ENCODE peak calls at places on chromosomes 11 and 22, in ten cellular contexts. F, E, N, M, Q, V, P, B, W and G are unnamed samples.
A peak's percentile ranks its signal among the peaks of the same experiment; 100 is the strongest.

GRCh38 chr11:126338346-126339055 is 17.0 kb upstream of the ST3GAL4 start:
- DNase-seq in F (no peak), E (no peak), N (no peak), M (no peak), Q (no peak), V (no peak), P (no peak), B (no peak), W (no peak), G (no peak)

GRCh38 chr11:112315861-112316739 is 55.4 kb upstream of the PLET1 start:
- DNase-seq in F (no peak), E (no peak), N (no peak), M (no peak), Q (no peak), V (no peak), P (no peak), B (no peak), W (no peak), G (no peak)

GRCh38 chr11:83115551-83115950 is 41.4 kb upstream of the PCF11 start:
- DNase-seq in F (peak; percentile 12), E (no peak), N (no peak), M (no peak), Q (no peak), V (no peak), P (no peak), B (no peak), W (no peak), G (no peak)

GRCh38 chr11:60069471-60069870 is 13.0 kb downstream of the MS4A3 start:
- DNase-seq in F (no peak), E (no peak), N (no peak), M (no peak), Q (no peak), V (no peak), P (no peak), B (no peak), W (no peak), G (no peak)

GRCh38 chr11:57778318-57779037 is 16.9 kb downstream of the CTNND1 start:
- DNase-seq in F (peak; percentile 92), E (no peak), N (peak; percentile 98), M (peak; percentile 92), Q (peak; percentile 93), V (peak; percentile 98), P (peak; percentile 91), B (no peak), W (peak; percentile 64), G (peak; percentile 98)

GRCh38 chr11:102158151-102158734 is 48.0 kb downstream of the YAP1 start:
- DNase-seq in F (peak; percentile 19), E (no peak), N (no peak), M (no peak), Q (no peak), V (no peak), P (no peak), B (no peak), W (no peak), G (no peak)

GRCh38 chr11:47854667-47855066 is 6.5 kb upstream of the NUP160 start:
- DNase-seq in F (no peak), E (no peak), N (no peak), M (no peak), Q (no peak), V (no peak), P (no peak), B (no peak), W (no peak), G (no peak)

GRCh38 chr11:14124886-14125285 is 162.4 kb downstream of the SPON1 start:
- DNase-seq in F (no peak), E (no peak), N (no peak), M (no peak), Q (no peak), V (no peak), P (no peak), B (no peak), W (no peak), G (no peak)

DNA sequence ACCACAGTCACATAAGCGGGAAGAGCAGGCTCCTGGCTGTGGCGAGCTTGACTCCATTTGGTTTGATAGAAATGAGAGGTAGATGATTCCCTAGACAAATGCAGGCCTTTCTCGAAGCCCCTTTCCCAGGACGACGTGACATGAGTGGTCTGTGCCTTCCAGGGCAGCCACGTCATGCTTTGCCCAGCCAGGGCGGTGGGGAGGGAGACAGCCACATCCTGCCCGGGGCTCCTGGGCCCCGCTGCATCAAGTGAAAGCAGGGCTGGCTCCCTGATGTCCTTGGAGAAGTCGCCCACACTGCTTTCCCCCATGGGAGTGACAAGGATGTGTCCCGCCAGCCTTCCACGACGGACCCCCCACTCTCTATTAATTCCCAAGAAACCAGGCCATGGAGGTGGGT is 13.2 kb downstream of the PPARA start:
- DNase-seq in F (no peak), E (no peak), N (no peak), M (no peak), Q (no peak), V (no peak), P (no peak), B (no peak), W (no peak), G (no peak)
- H3K27ac ChIP-seq in F (no peak overlapping the region), E (no peak overlapping the region), N (no peak overlapping the region), M (peak overlapping the region; percentile 56), Q (no peak overlapping the region), V (no peak overlapping the region), P (no peak overlapping the region), B (no peak overlapping the region), W (no peak overlapping the region), G (no peak overlapping the region)

GRCh38 chr11:62555464-62556092 is 9.0 kb upstream of the AHNAK start:
- DNase-seq in F (peak; percentile 74), E (no peak), N (peak; percentile 30), M (peak; percentile 39), Q (peak; percentile 77), V (no peak), P (peak; percentile 82), B (peak; percentile 70), W (no peak), G (peak; percentile 48)
- H3K4me1 ChIP-seq in F (peaks cover 70% of the 10 kb centered on the region), E (peaks cover 21% of the 10 kb centered on the region), N (peaks cover 40% of the 10 kb centered on the region), M (peaks cover 90% of the 10 kb centered on the region), Q (peaks cover 89% of the 10 kb centered on the region), V (peaks cover 80% of the 10 kb centered on the region), P (peaks cover 77% of the 10 kb centered on the region), B (peaks cover 94% of the 10 kb centered on the region), W (peaks cover 76% of the 10 kb centered on the region), G (peaks cover 65% of the 10 kb centered on the region)

DNA sequence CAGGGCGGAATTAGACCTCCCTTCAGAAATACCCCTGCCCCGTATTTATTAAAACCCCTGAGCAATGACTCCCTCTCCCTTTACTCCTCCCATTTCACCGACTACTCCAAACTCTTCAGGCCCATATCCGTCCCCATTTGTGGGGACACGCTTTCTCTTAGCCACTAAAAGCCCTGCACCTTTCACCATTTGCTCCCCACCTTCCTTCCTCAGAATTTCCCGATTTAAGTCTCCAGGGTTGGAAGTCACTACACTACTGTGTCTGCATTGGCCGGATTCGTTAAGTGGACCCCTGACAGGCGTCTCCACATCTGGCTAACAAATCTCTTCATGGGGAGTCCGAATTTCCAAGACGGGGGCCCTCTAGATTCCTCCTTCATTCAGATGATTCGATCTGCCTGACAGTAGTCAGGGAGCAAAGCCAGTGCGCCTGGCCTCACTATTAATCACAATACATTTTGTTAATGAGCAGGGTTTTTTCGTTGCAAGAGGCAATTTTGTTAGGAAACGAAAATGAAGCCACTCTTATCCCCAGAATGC is 4.5 kb downstream of the SLC17A6 start:
- DNase-seq in F (no peak), E (no peak), N (no peak), M (no peak), Q (no peak), V (no peak), P (no peak), B (no peak), W (no peak), G (no peak)
- H3K27me3 ChIP-seq in F (peaks cover 93% of the 10 kb centered on the region), E (peaks cover 18% of the 10 kb centered on the region), N (peaks cover 39% of the 10 kb centered on the region), M (peaks cover 100% of the 10 kb centered on the region), Q (peaks cover 77% of the 10 kb centered on the region), V (no peaks in the 10 kb centered on the region), P (no peaks in the 10 kb centered on the region), B (peaks cover 39% of the 10 kb centered on the region), W (peaks cover 7% of the 10 kb centered on the region), G (peaks cover 12% of the 10 kb centered on the region)

GRCh38 chr22:19910180-19910744 is 31.3 kb upstream of the COMT start:
- DNase-seq in F (no peak), E (no peak), N (no peak), M (no peak), Q (no peak), V (no peak), P (no peak), B (no peak), W (no peak), G (no peak)
- H3K27ac ChIP-seq in F (no peak overlapping the region), E (no peak overlapping the region), N (no peak overlapping the region), M (no peak overlapping the region), Q (no peak overlapping the region), V (no peak overlapping the region), P (no peak overlapping the region), B (no peak overlapping the region), W (no peak overlapping the region), G (no peak overlapping the region)

GRCh38 chr11:128505449-128506058 is 81.8 kb downstream of the ETS1 start:
- DNase-seq in F (no peak), E (no peak), N (no peak), M (no peak), Q (no peak), V (no peak), P (no peak), B (no peak), W (no peak), G (no peak)

GRCh38 chr11:128503231-128503991 is 83.9 kb downstream of the ETS1 start:
- DNase-seq in F (no peak), E (no peak), N (peak; percentile 96), M (no peak), Q (no peak), V (peak; percentile 63), P (no peak), B (no peak), W (no peak), G (no peak)

GRCh38 chr11:128506384-128506783 is 81.0 kb downstream of the ETS1 start:
- DNase-seq in F (no peak), E (no peak), N (no peak), M (no peak), Q (no peak), V (no peak), P (no peak), B (no peak), W (no peak), G (no peak)

GRCh38 chr11:128502736-128503135 is 84.6 kb downstream of the ETS1 start:
- DNase-seq in F (no peak), E (no peak), N (peak; percentile 96), M (no peak), Q (no peak), V (peak; percentile 64), P (no peak), B (no peak), W (no peak), G (peak; percentile 61)

DNA sequence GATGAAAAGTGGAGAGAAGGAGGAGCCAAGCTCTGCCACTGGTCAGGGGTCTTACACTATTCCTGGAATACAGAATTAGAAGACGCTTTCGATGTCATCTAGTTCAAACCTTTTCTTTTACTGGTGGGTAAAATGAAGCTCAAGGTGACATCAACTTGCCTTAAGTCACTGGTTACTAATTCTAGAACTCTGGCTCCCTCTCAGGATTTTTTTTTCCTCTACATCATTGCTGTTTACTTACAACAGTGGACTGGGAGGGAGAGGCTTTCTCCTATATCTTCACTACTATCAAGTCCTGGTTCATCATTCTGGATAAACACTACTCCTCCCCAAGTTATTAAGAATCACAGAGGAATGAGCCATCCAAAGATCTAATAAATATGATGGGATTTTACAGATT is 82.9 kb downstream of the ETS1 start:
- DNase-seq in F (no peak), E (no peak), N (no peak), M (no peak), Q (no peak), V (no peak), P (no peak), B (no peak), W (no peak), G (no peak)
- H3K4me1 ChIP-seq in F (peaks cover 46% of the 10 kb centered on the region), E (peaks cover 6% of the 10 kb centered on the region), N (peaks cover 53% of the 10 kb centered on the region), M (peaks cover 100% of the 10 kb centered on the region), Q (peaks cover 99% of the 10 kb centered on the region), V (peaks cover 98% of the 10 kb centered on the region), P (peaks cover 70% of the 10 kb centered on the region), B (peaks cover 98% of the 10 kb centered on the region), W (peaks cover 96% of the 10 kb centered on the region), G (peaks cover 31% of the 10 kb centered on the region)

GRCh38 chr11:70876685-70877084 is 375.7 kb downstream of the SHANK2 start:
- DNase-seq in F (no peak), E (no peak), N (no peak), M (no peak), Q (no peak), V (no peak), P (no peak), B (no peak), W (no peak), G (peak; percentile 6)
- H3K27me3 ChIP-seq in F (no peaks in the 10 kb centered on the region), E (no peaks in the 10 kb centered on the region), N (no peaks in the 10 kb centered on the region), M (peaks cover 60% of the 10 kb centered on the region), Q (no peaks in the 10 kb centered on the region), V (no peaks in the 10 kb centered on the region), P (no peaks in the 10 kb centered on the region), B (no peaks in the 10 kb centered on the region), W (no peaks in the 10 kb centered on the region), G (no peaks in the 10 kb centered on the region)